ENCODE peak calls at places on chromosomes 4 and X, in four cellular contexts. A is GM12878, Y is K562, S is HL-60. P is an unnamed sample.

GRCh38 chrX:120768681-120769080 is 107.0 kb downstream of the CT47B1 start:
- DNase-seq in A (no peak), Y (no peak), S (no peak), P (no peak)

GRCh38 chr4:121370729-121371325 is 10.0 kb downstream of the QRFPR start:
- DNase-seq in A (no peak), Y (peak; percentile 14), S (peak; percentile 21), P (no peak)

GRCh38 chr4:82005153-82005552 is 368.6 kb downstream of the HNRNPD start:
- DNase-seq in A (no peak), Y (no peak), S (no peak), P (no peak)

GRCh38 chrX:129496625-129497024 is 26.7 kb downstream of the SMARCA1 start:
- DNase-seq in A (no peak), Y (no peak), S (no peak), P (no peak)

GRCh38 chrX:10492250-10492649 is 128.1 kb downstream of the MID1 start:
- DNase-seq in A (no peak), Y (no peak), S (no peak), P (no peak)

GRCh38 chrX:151596282-151596681 is 32.8 kb downstream of the PASD1 start:
- DNase-seq in A (no peak), Y (no peak), S (no peak), P (no peak)

GRCh38 chrX:48751343-48751742 is 10.2 kb upstream of the GLOD5 start:
- DNase-seq in A (no peak), Y (no peak), S (no peak), P (no peak)

GRCh38 chr4:77560170-77560569 is 45.5 kb upstream of the CXCL13 start:
- DNase-seq in A (no peak), Y (no peak), S (no peak), P (no peak)

GRCh38 chrX:153722704-153723350 is 1.4 kb downstream of the BCAP31 start:
- DNase-seq in A (no peak), Y (no peak), S (peak; percentile 41), P (no peak)

GRCh38 chr4:10619220-10619619 is 65.3 kb downstream of the CLNK start:
- DNase-seq in A (no peak), Y (no peak), S (no peak), P (no peak)

GRCh38 chr4:78592104-78592783 is 40.7 kb downstream of the ANXA3 start:
- DNase-seq in A (no peak), Y (peak; percentile 57), S (peak; percentile 26), P (no peak)

GRCh38 chr4:151809716-151810115 is 48.9 kb upstream of the GATB start:
- DNase-seq in A (no peak), Y (no peak), S (no peak), P (no peak)

GRCh38 chr4:151807220-151807619 is 46.4 kb upstream of the GATB start:
- DNase-seq in A (no peak), Y (no peak), S (no peak), P (no peak)

GRCh38 chr4:151810476-151810875 is 49.7 kb upstream of the GATB start:
- DNase-seq in A (no peak), Y (no peak), S (no peak), P (no peak)

GRCh38 chr4:151806511-151806927 is 45.7 kb upstream of the GATB start:
- DNase-seq in A (no peak), Y (no peak), S (no peak), P (no peak)

DNA sequence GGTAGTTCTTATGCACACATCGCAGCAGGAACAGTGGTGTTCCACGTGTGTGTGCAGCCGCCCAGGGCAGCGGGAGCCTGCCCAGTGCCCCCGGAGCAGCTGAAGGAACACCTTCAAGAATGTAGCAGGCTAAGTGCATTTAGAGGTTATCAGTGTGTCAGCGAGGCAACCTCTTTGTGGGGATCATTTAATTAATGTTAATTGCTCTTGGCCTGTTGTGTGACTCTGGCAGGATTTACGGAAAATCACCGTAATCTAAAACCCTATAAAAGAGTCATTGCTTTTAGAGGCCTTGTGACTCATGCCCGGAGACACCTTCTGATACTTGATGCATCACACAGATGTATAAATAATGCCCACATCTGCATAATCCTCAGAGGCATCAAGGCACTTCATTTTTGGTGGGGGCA is 47.3 kb upstream of the GATB start:
- DNase-seq in A (no peak), Y (no peak), S (no peak), P (no peak)
- TF ChIP-seq SPI1 in A (no peak), Y (no peak), S (no peak), P (no peak)

GRCh38 chr4:1317177-1318045 is 27.7 kb downstream of the MAEA start:
- DNase-seq in A (no peak), Y (no peak), S (no peak), P (no peak)
- TF ChIP-seq SPI1 in A (no peak), Y (no peak), S (no peak), P (no peak)

GRCh38 chrX:270848-271367 is 10.3 kb upstream of the PLCXD1 start:
- DNase-seq in A (no peak), Y (no peak), S (no peak), P (no peak)
- TF ChIP-seq SPI1 in A (no peak), Y (no peak), S (no peak), P (no peak)

GRCh38 chr4:11634283-11634682 is 205.6 kb upstream of the HS3ST1 start:
- DNase-seq in A (no peak), Y (no peak), S (no peak), P (no peak)
- TF ChIP-seq SPI1 in A (no peak), Y (no peak), S (no peak), P (no peak)

DNA sequence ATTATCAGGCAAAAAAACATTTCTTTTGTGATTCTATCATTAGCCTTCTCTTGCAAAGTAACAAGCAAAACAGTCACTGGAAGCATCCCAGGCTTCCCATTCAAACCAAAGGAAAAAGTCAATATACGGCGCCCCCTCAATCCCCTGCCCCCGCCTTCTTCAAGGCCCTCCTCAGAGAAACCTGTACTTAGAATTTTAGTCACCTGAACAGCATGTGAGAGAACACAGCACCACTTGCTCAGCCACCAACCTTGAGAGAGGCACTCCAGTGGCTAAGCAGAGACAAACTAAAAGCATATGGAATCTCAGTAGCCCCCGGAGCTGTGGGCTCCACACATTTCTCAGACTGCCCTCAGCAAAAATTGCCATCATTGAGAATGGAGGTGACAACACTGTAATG is 25.2 kb downstream of the LEF1 start:
- DNase-seq in A (no peak), Y (no peak), S (no peak), P (no peak)
- TF ChIP-seq SPI1 in A (no peak), Y (no peak), S (no peak), P (no peak)

GRCh38 chr4:125705681-125706080 is 390.9 kb downstream of the FAT4 start:
- DNase-seq in A (no peak), Y (no peak), S (no peak), P (no peak)

GRCh38 chr4:125704726-125705125 is 390.0 kb downstream of the FAT4 start:
- DNase-seq in A (no peak), Y (no peak), S (no peak), P (no peak)

GRCh38 chr4:125702406-125702805 is 387.7 kb downstream of the FAT4 start:
- DNase-seq in A (no peak), Y (no peak), S (no peak), P (no peak)

GRCh38 chr4:125707397-125707796 is 392.6 kb downstream of the FAT4 start:
- DNase-seq in A (no peak), Y (no peak), S (no peak), P (no peak)

GRCh38 chr4:125703443-125703842 is 388.7 kb downstream of the FAT4 start:
- DNase-seq in A (no peak), Y (no peak), S (no peak), P (no peak)
- TF ChIP-seq SPI1 in A (no peak), Y (no peak), S (no peak), P (no peak)

DNA sequence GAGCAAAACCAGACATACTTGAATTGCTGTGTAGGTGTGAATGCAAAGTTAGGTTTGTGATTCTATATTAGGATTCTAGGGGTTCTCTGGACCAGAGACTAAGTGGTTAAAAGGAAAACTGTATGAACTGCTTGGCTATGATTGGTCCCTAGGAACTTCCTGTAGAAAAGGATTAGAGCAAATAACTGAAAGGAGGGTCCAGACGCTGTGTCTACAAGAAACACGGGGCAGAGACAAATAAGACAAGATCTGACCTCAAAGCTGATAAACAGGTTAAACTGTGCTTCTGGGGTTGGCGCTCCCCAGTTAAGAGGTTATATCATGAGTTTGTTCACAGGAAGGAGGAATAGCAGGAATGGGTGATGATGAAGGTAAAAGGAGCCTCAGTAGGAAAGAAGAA is 183.6 kb downstream of the MGST2 start:
- DNase-seq in A (no peak), Y (no peak), S (no peak), P (no peak)
- TF ChIP-seq SPI1 in A (no peak), Y (no peak), S (no peak), P (no peak)

GRCh38 chrX:115892787-115893671 is 277.5 kb upstream of the AGTR2 start:
- DNase-seq in A (peak; percentile 73), Y (peak; percentile 44), S (peak; percentile 51), P (no peak)

GRCh38 chrX:115896362-115896761 is 274.2 kb upstream of the AGTR2 start:
- DNase-seq in A (no peak), Y (no peak), S (no peak), P (no peak)

GRCh38 chrX:115895678-115896329 is 274.7 kb upstream of the AGTR2 start:
- DNase-seq in A (no peak), Y (no peak), S (no peak), P (no peak)

GRCh38 chrX:115892056-115892708 is 278.4 kb upstream of the AGTR2 start:
- DNase-seq in A (no peak), Y (no peak), S (no peak), P (no peak)

DNA sequence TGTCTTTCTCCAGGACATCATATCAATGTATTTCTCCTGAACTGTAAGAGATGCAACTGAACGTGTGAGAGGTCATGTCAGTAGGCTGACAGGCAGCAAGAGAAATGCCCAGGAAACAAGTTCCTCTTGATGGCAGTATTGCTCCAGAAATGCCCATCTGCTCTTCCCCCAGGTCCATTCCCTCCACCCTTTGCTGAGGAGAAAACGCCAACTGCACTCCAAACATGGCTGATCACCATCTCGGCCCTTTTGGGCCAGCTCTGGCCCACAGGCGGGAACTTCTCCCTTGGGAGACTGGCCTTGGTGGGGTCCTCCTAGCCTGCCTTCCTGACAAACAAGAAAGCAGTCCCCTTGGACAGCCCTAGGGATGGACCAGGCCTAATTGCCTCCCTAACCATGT is 276.5 kb upstream of the AGTR2 start:
- DNase-seq in A (peak; percentile 58), Y (no peak), S (peak; percentile 34), P (no peak)
- TF ChIP-seq SPI1 in A (no peak), Y (no peak), S (no peak), P (no peak)

GRCh38 chr4:93788712-93789111 is 39.8 kb upstream of the ATOH1 start:
- DNase-seq in A (no peak), Y (peak; percentile 12), S (no peak), P (no peak)

GRCh38 chr4:93786149-93786548 is 42.4 kb upstream of the ATOH1 start:
- DNase-seq in A (no peak), Y (no peak), S (no peak), P (no peak)

DNA sequence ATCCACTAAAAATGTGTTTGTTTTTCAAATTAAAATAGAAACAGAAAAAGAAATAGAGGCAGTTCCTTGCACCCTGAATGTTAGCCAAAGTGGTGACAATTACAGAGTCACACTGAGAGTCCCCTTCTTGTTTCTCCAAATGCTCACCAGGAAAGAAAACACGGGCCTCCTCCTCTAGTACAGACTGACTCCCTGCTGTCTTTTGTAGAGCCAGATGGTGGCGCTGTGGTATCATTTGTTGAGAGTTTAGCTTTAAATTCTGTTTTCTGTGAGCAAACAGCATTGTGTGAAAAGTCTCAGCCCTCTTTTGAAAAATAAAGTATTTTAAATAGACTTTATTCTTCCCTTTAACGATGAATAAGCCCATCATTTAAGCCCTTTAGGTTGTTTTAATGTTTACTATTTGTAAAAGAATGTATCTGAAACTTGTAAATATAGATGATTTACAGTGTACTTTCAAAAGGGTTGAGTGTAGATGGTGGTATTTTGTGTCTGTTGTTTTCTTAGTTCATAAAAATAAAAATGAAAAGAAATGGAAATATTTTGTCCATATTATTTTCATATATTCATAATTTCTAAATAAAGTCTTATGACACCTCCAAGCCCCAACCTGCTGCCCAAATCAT is 36.9 kb upstream of the ATOH1 start:
- DNase-seq in A (no peak), Y (peak; percentile 59), S (peak; percentile 53), P (peak; percentile 8)
- TF ChIP-seq SPI1 in A (no peak), Y (no peak), S (no peak), P (no peak)

P was measured in GM12891.